ENCODE peak calls at places on chromosomes 1 and 21, in four cellular contexts. N is K562, Q is HepG2, D is GM12878. I is an unnamed sample.

GRCh38 chr1:169925505-169926482 is 32.1 kb upstream of the SCYL3 start:
- DNase-seq in N (no peak), Q (no peak), D (peak), I (no peak)

GRCh38 chr1:226401407-226402303 is 6.2 kb downstream of the PARP1 start:
- DNase-seq in N (no peak), Q (no peak), D (no peak), I (no peak)

GRCh38 chr1:61389926-61390845 is 307.8 kb downstream of the NFIA start:
- DNase-seq in N (no peak), Q (no peak), D (no peak), I (no peak)

GRCh38 chr1:29551123-29551522 is 314.8 kb downstream of the PTPRU start:
- DNase-seq in N (no peak), Q (no peak), D (no peak), I (no peak)

GRCh38 chr1:230321741-230322420 is 104.3 kb downstream of the PGBD5 start:
- DNase-seq in N (no peak), Q (no peak), D (no peak), I (no peak)

GRCh38 chr1:8218351-8219092 is 99.4 kb upstream of the SLC45A1 start:
- DNase-seq in N (no peak), Q (no peak), D (no peak), I (no peak)

GRCh38 chr1:85125891-85126290 is 74.9 kb downstream of the SYDE2 start:
- DNase-seq in N (no peak), Q (no peak), D (no peak), I (no peak)

GRCh38 chr1:6694126-6694713 is 7.4 kb downstream of the DNAJC11 start:
- DNase-seq in N (no peak), Q (no peak), D (no peak), I (peak)

GRCh38 chr1:182507685-182508084 is 57.7 kb downstream of the RGSL1 start:
- DNase-seq in N (no peak), Q (no peak), D (no peak), I (no peak)

GRCh38 chr1:27517907-27518718 is 28.1 kb upstream of the WASF2 start:
- DNase-seq in N (peak), Q (no peak), D (no peak), I (no peak)

GRCh38 chr1:54153548-54154439 is 994 bp upstream of the CDCP2 start:
- DNase-seq in N (no peak), Q (peak), D (no peak), I (peak)

GRCh38 chr1:145981299-145981600 is 15.1 kb downstream of the TXNIP start:
- DNase-seq in N (no peak), Q (no peak), D (no peak), I (no peak)

GRCh38 chr1:103514920-103515503 is 10.5 kb upstream of the RNPC3 start:
- DNase-seq in N (peak), Q (peak), D (peak), I (no peak)

GRCh38 chr1:18630511-18631495 is at the start of gene PAX7:
- DNase-seq in N (no peak), Q (no peak), D (no peak), I (peak)

GRCh38 chr1:19852036-19852435 is 30.2 kb upstream of the OTUD3 start:
- DNase-seq in N (no peak), Q (no peak), D (no peak), I (no peak)

GRCh38 chr1:208198271-208198670 is 45.9 kb downstream of the PLXNA2 start:
- DNase-seq in N (no peak), Q (no peak), D (no peak), I (no peak)

GRCh38 chr1:77831976-77832695 is 52.7 kb downstream of the MIGA1 start:
- DNase-seq in N (no peak), Q (no peak), D (no peak), I (no peak)

GRCh38 chr1:74464037-74464436 is 48.4 kb downstream of the LRRC53 start:
- DNase-seq in N (no peak), Q (no peak), D (no peak), I (no peak)

GRCh38 chr1:156435551-156436318 is 64.8 kb downstream of the MEF2D start:
- DNase-seq in N (no peak), Q (no peak), D (no peak), I (no peak)

GRCh38 chr1:185325413-185325812 is 8.4 kb upstream of the IVNS1ABP start:
- DNase-seq in N (no peak), Q (peak), D (no peak), I (no peak)

GRCh38 chr1:174974711-174975111 is 25.0 kb upstream of the CACYBP start:
- DNase-seq in N (no peak), Q (no peak), D (no peak), I (no peak)

GRCh38 chr1:6824665-6825368 is 39.6 kb downstream of the CAMTA1 start:
- DNase-seq in N (no peak), Q (no peak), D (no peak), I (no peak)

GRCh38 chr1:201741763-201742342 is 87.1 kb upstream of the IPO9 start:
- DNase-seq in N (no peak), Q (no peak), D (no peak), I (no peak)

GRCh38 chr1:97936976-97937375 is 16.1 kb upstream of the DPYD start:
- DNase-seq in N (no peak), Q (no peak), D (no peak), I (no peak)

GRCh38 chr1:190140644-190141043 is 337.0 kb downstream of the BRINP3 start:
- DNase-seq in N (no peak), Q (no peak), D (no peak), I (no peak)

GRCh38 chr1:19325368-19325957 is 13.3 kb downstream of the SLC66A1 start:
- DNase-seq in N (peak), Q (no peak), D (no peak), I (no peak)

GRCh38 chr21:29104239-29104708 is 26.2 kb upstream of the MAP3K7CL start:
- DNase-seq in N (no peak), Q (no peak), D (no peak), I (no peak)

GRCh38 chr1:6521502-6521901 is 30.0 kb upstream of the PLEKHG5 start:
- DNase-seq in N (no peak), Q (no peak), D (no peak), I (no peak)

GRCh38 chr1:50841791-50842387 is 118.2 kb downstream of the FAF1 start:
- DNase-seq in N (no peak), Q (peak), D (no peak), I (no peak)

GRCh38 chr1:116286541-116286971 is 86.5 kb upstream of the ATP1A1 start:
- DNase-seq in N (no peak), Q (peak), D (no peak), I (no peak)

GRCh38 chr21:30408782-30409494 is 13.1 kb downstream of the KRTAP13-1 start:
- DNase-seq in N (peak), Q (peak), D (no peak), I (peak)

GRCh38 chr1:37392051-37392450 is 82.3 kb upstream of the ZC3H12A start:
- DNase-seq in N (no peak), Q (no peak), D (no peak), I (no peak)

GRCh38 chr1:221778125-221778524 is 36.2 kb upstream of the DUSP10 start:
- DNase-seq in N (no peak), Q (no peak), D (no peak), I (no peak)

GRCh38 chr1:95733031-95733430 is 499.0 kb downstream of the RWDD3 start:
- DNase-seq in N (no peak), Q (no peak), D (no peak), I (no peak)

GRCh38 chr1:161260939-161261858 is 2.7 kb downstream of the PCP4L1 start:
- DNase-seq in N (no peak), Q (no peak), D (no peak), I (no peak)

GRCh38 chr1:109764561-109765482 is 1.1 kb upstream of the EPS8L3 start:
- DNase-seq in N (no peak), Q (no peak), D (no peak), I (no peak)

GRCh38 chr1:143691400-143691891 is 280.3 kb downstream of the FAM72C start:
- DNase-seq in N (no peak), Q (peak), D (no peak), I (no peak)

GRCh38 chr1:27412502-27412901 is 20.1 kb downstream of the GPR3 start:
- DNase-seq in N (no peak), Q (no peak), D (no peak), I (no peak)

GRCh38 chr1:200558866-200559459 is 61.6 kb downstream of the KIF14 start:
- DNase-seq in N (no peak), Q (peak), D (no peak), I (no peak)
- TF ChIP-seq ZNF274 in N (no peak), Q (no peak), D (no peak), I (no peak)

GRCh38 chr1:223780926-223781325 is 64.8 kb downstream of the TP53BP2 start:
- DNase-seq in N (no peak), Q (no peak), D (no peak), I (no peak)
- TF ChIP-seq TAF1 in N (no peak), Q (no peak), D (no peak), I (no peak)

DNA sequence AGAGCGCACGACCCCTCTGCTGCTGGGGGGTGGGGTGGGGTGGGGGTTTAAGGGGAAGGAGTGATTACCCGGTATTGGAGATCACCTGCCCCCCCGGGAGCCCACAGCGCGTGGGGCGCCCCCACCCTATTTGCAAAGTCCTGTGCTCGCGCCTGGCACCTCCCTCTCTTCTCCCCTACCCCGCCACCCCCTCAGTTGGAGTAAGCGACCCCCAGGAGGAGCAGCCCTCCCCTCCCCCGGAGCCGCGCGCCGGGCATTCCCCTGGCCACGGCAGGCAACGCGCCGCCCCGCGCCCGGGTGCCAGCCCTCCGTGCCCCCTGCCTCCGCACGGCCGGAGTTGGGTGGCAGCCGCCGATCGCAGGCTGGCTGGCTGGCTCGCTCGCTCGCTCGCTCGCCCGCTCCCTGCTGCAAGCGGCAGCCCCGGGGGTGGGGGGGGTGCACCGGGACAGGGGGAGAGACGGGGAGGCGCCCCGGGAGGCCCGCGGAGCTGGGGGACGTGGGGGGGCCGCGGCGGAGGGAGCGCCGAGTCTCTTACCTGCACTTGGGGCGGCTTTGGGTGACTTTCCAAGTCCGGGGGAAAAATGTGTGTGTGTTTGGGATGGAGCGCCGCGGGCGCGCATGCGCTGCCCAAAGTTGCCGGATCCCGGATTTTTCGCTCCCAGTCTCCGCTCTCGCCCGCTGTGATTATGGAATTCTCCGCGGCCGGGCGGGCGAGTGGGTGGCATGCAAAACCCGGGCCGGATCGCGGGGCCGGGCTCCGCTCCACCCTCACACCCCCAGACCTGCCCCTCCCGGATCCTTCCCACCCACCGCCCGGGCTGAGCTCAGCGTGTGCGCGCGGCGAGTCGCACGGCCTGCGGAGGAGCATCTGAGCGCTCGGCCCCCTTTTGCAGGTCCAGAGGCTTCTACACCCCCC is at the start of gene CASZ1:
- DNase-seq in N (peak), Q (peak), D (no peak), I (peak)
- TF ChIP-seq ZNF274 in N (no peak), Q (no peak), D (no peak), I (no peak)

DNA sequence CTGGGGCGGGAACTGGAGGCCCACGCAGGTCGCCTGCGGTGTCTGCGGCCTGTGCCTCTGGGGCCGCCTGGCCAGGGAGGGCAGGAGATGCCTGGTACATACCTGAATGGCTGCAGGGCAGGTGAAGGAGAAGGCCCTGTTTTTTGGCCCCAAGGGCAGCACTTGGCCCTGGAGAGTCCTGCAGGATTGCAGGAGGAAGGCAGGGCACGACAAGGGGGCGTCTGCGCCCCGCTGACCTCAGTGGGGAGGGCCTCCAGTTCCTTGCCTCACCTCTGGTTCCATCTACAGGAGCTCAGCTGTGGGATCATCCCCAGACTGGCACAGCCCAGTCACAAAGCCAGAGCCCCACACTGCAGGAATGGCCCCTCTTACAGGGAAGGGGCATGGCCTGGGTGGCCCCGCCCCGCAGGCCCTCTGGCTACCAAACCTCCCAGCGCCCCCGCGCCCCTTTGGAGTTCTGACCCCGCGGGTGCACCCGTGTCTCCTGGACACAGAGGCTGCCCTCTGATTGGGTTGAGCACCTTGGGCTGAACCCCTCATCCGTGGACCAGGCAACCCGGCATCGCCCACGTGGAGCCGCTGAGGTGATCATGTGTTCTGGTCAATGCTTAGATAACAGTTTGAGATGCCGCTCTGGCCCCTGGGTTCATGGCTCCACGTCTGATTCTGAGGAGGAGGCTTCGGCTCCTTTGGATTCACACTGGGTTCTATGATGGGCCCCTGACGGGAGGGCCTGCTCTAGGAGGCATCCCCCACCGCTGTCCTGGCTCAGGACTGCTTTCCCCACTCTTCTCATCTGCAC is 1.3 kb upstream of the PEX10 start:
- DNase-seq in N (peak), Q (peak), D (no peak), I (no peak)
- TF ChIP-seq TAF1 in N (no peak), Q (peak), D (no peak), I (no peak)

DNA sequence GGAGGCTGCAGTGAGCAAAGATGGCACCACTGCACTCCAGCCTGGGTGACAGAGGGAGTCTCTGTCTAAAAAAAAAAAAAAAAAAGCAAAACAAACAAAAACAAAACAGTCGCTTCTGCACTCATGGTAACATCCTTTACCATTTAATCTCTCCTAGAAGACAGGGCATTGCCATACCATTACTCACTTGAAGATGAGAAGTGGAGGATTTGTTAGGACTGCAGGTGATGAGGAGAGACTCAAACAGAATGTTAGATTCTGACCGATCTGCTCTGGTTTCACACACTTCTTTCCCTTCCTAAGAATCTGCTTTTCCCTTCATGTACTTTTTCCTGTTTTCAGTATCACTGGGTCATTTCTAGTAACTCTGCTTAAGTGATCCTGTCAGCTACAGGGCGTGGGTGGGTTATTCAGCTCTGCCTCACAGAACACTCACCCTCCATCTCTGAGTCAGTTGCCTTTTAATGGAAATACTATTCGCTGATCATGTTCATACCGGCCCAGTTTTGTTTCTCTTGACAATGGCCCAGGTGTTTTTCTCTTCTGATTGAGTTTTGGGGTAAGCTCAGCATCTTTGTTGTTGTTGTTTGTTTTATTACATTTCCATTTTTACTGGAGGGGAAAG is 148.0 kb upstream of the ERG start:
- DNase-seq in N (no peak), Q (no peak), D (no peak), I (no peak)
- TF ChIP-seq ZNF274 in N (no peak), Q (no peak), D (no peak), I (no peak)

GRCh38 chr1:206979379-206980043 is 9.3 kb upstream of the FCAMR start:
- DNase-seq in N (peak), Q (peak), D (no peak), I (no peak)
- TF ChIP-seq TAF1 in N (no peak), Q (no peak), D (no peak), I (no peak)

GRCh38 chr1:58815680-58816071 is 31.8 kb upstream of the JUN start:
- DNase-seq in N (no peak), Q (peak), D (no peak), I (no peak)
- TF ChIP-seq ZNF274 in N (no peak), Q (no peak), D (no peak), I (no peak)

GRCh38 chr1:34747638-34747941 is 7.3 kb upstream of the GJB5 start:
- DNase-seq in N (no peak), Q (no peak), D (no peak), I (no peak)
- TF ChIP-seq TAF1 in N (no peak), Q (no peak), D (no peak), I (no peak)